ENCODE peak calls at places on chromosomes 11 and 22, in nine cellular contexts. One of them, this sample, is unnamed.

GRCh38 chr22:19874307-19875060 is 19.8 kb upstream of the GNB1L start:
- DNase-seq in LHCN-M2: peak
- DNase-seq in chondrocyte: peak
- DNase-seq in T-helper 9 cell: no peak
- DNase-seq in activated CD4-positive, alpha-beta T cell treated with anti-CD3 and anti-CD28 coated beads for 24 hours: no peak
- DNase-seq in HFFc6: no peak
- DNase-seq in NCI-H2171: peak
- DNase-seq in heart right ventricle: peak
- DNase-seq in IMR-90: no peak
- DNase-seq in this sample: no peak

GRCh38 chr11:12376259-12376971 is 956 bp upstream of the PARVA start:
- DNase-seq in heart right ventricle: peak
- DNase-seq in T-helper 9 cell: no peak
- DNase-seq in LHCN-M2: peak
- DNase-seq in chondrocyte: no peak
- DNase-seq in IMR-90: peak
- DNase-seq in activated CD4-positive, alpha-beta T cell treated with anti-CD3 and anti-CD28 coated beads for 24 hours: no peak
- DNase-seq in NCI-H2171: no peak
- DNase-seq in HFFc6: no peak
- DNase-seq in this sample: no peak

GRCh38 chr22:37633693-37634504 is 5.6 kb upstream of the SH3BP1 start:
- DNase-seq in T-helper 9 cell: no peak
- DNase-seq in LHCN-M2: no peak
- DNase-seq in IMR-90: peak
- DNase-seq in activated CD4-positive, alpha-beta T cell treated with anti-CD3 and anti-CD28 coated beads for 24 hours: peak
- DNase-seq in chondrocyte: no peak
- DNase-seq in HFFc6: peak
- DNase-seq in NCI-H2171: peak
- DNase-seq in heart right ventricle: peak
- DNase-seq in this sample: no peak

GRCh38 chr11:6405039-6405667 is 13.7 kb downstream of the APBB1 start:
- DNase-seq in chondrocyte: no peak
- DNase-seq in NCI-H2171: no peak
- DNase-seq in IMR-90: no peak
- DNase-seq in activated CD4-positive, alpha-beta T cell treated with anti-CD3 and anti-CD28 coated beads for 24 hours: no peak
- DNase-seq in HFFc6: no peak
- DNase-seq in heart right ventricle: no peak
- DNase-seq in T-helper 9 cell: no peak
- DNase-seq in LHCN-M2: no peak
- DNase-seq in this sample: no peak

GRCh38 chr11:22341582-22341919 is 3.4 kb downstream of the SLC17A6 start:
- DNase-seq in LHCN-M2: no peak
- DNase-seq in NCI-H2171: no peak
- DNase-seq in T-helper 9 cell: no peak
- DNase-seq in heart right ventricle: no peak
- DNase-seq in HFFc6: no peak
- DNase-seq in chondrocyte: peak
- DNase-seq in activated CD4-positive, alpha-beta T cell treated with anti-CD3 and anti-CD28 coated beads for 24 hours: no peak
- DNase-seq in IMR-90: no peak
- DNase-seq in this sample: no peak

GRCh38 chr11:47241740-47242400 is 6.7 kb downstream of the ACP2 start:
- DNase-seq in LHCN-M2: peak
- DNase-seq in chondrocyte: no peak
- DNase-seq in HFFc6: peak
- DNase-seq in T-helper 9 cell: no peak
- DNase-seq in IMR-90: peak
- DNase-seq in heart right ventricle: no peak
- DNase-seq in activated CD4-positive, alpha-beta T cell treated with anti-CD3 and anti-CD28 coated beads for 24 hours: no peak
- DNase-seq in NCI-H2171: no peak
- DNase-seq in this sample: no peak

GRCh38 chr11:118607401-118608267 is at the start of gene PHLDB1:
- DNase-seq in NCI-H2171: no peak
- DNase-seq in chondrocyte: peak
- DNase-seq in T-helper 9 cell: peak
- DNase-seq in activated CD4-positive, alpha-beta T cell treated with anti-CD3 and anti-CD28 coated beads for 24 hours: no peak
- DNase-seq in IMR-90: peak
- DNase-seq in LHCN-M2: peak
- DNase-seq in HFFc6: peak
- DNase-seq in heart right ventricle: peak
- DNase-seq in this sample: no peak

GRCh38 chr11:14873632-14874031 is 18.4 kb downstream of the CYP2R1 start:
- DNase-seq in activated CD4-positive, alpha-beta T cell treated with anti-CD3 and anti-CD28 coated beads for 24 hours: no peak
- DNase-seq in chondrocyte: no peak
- DNase-seq in heart right ventricle: no peak
- DNase-seq in T-helper 9 cell: no peak
- DNase-seq in LHCN-M2: no peak
- DNase-seq in NCI-H2171: no peak
- DNase-seq in IMR-90: no peak
- DNase-seq in HFFc6: no peak
- DNase-seq in this sample: no peak

GRCh38 chr11:44632466-44633123 is 67.1 kb downstream of the CD82 start:
- DNase-seq in IMR-90: no peak
- DNase-seq in heart right ventricle: peak
- DNase-seq in LHCN-M2: peak
- DNase-seq in activated CD4-positive, alpha-beta T cell treated with anti-CD3 and anti-CD28 coated beads for 24 hours: no peak
- DNase-seq in T-helper 9 cell: no peak
- DNase-seq in chondrocyte: peak
- DNase-seq in NCI-H2171: no peak
- DNase-seq in HFFc6: no peak
- DNase-seq in this sample: no peak

GRCh38 chr22:39556970-39557811 is 13.4 kb upstream of the CACNA1I start:
- DNase-seq in HFFc6: no peak
- DNase-seq in LHCN-M2: no peak
- DNase-seq in NCI-H2171: peak
- DNase-seq in heart right ventricle: no peak
- DNase-seq in T-helper 9 cell: no peak
- DNase-seq in chondrocyte: no peak
- DNase-seq in activated CD4-positive, alpha-beta T cell treated with anti-CD3 and anti-CD28 coated beads for 24 hours: peak
- DNase-seq in IMR-90: peak
- DNase-seq in this sample: no peak

GRCh38 chr11:62340269-62340901 is 3.1 kb downstream of the ASRGL1 start:
- DNase-seq in LHCN-M2: peak
- DNase-seq in NCI-H2171: peak
- DNase-seq in chondrocyte: no peak
- DNase-seq in HFFc6: peak
- DNase-seq in T-helper 9 cell: peak
- DNase-seq in activated CD4-positive, alpha-beta T cell treated with anti-CD3 and anti-CD28 coated beads for 24 hours: peak
- DNase-seq in IMR-90: peak
- DNase-seq in heart right ventricle: peak
- DNase-seq in this sample: no peak

GRCh38 chr11:130634186-130634585 is 185.7 kb downstream of the ADAMTS15 start:
- DNase-seq in heart right ventricle: no peak
- DNase-seq in T-helper 9 cell: no peak
- DNase-seq in HFFc6: no peak
- DNase-seq in LHCN-M2: no peak
- DNase-seq in activated CD4-positive, alpha-beta T cell treated with anti-CD3 and anti-CD28 coated beads for 24 hours: no peak
- DNase-seq in NCI-H2171: no peak
- DNase-seq in IMR-90: no peak
- DNase-seq in chondrocyte: no peak
- DNase-seq in this sample: no peak

GRCh38 chr11:30889116-30889765 is 303.1 kb upstream of the MPPED2 start:
- DNase-seq in HFFc6: no peak
- DNase-seq in IMR-90: peak
- DNase-seq in heart right ventricle: no peak
- DNase-seq in NCI-H2171: no peak
- DNase-seq in LHCN-M2: peak
- DNase-seq in T-helper 9 cell: no peak
- DNase-seq in chondrocyte: no peak
- DNase-seq in activated CD4-positive, alpha-beta T cell treated with anti-CD3 and anti-CD28 coated beads for 24 hours: no peak
- DNase-seq in this sample: no peak